ENCODE peak calls at places on chromosomes 3 and 15, in four cellular contexts. M, Z, A and B are unnamed samples.

GRCh38 chr3:31064021-31064420 is 169.6 kb upstream of the GADL1 start:
- DNase-seq in A (no peak), Z (no peak), M (peak; percentile 34), B (no peak)

GRCh38 chr3:53158700-53159414 is 2.2 kb upstream of the PRKCD start:
- DNase-seq in Z (no peak), A (no peak), M (no peak), B (no peak)

GRCh38 chr15:51621917-51622268 is 678 bp downstream of the DMXL2 start:
- DNase-seq in A (peak; percentile 49), M (peak; percentile 74), Z (peak; percentile 70), B (peak; percentile 63)

GRCh38 chr15:72237286-72238224 is 6.6 kb upstream of the PKM start:
- DNase-seq in Z (peak; percentile 79), M (peak; percentile 99), A (peak; percentile 83), B (peak; percentile 56)

GRCh38 chr3:68306571-68306970 is 625.8 kb downstream of the TAFA4 start:
- DNase-seq in Z (no peak), A (no peak), M (no peak), B (peak; percentile 8)

GRCh38 chr15:96160269-96160668 is 170.2 kb upstream of the NR2F2 start:
- DNase-seq in Z (peak; percentile 82), M (peak; percentile 76), A (peak; percentile 70), B (no peak)

GRCh38 chr3:86982883-86983282 is 8.1 kb downstream of the VGLL3 start:
- DNase-seq in M (peak; percentile 89), Z (no peak), A (no peak), B (no peak)

GRCh38 chr3:190051643-190052042 is 69.1 kb downstream of the P3H2 start:
- DNase-seq in A (no peak), Z (no peak), M (no peak), B (no peak)

GRCh38 chr3:123687286-123687685 is 102.4 kb upstream of the HACD2 start:
- DNase-seq in A (no peak), M (no peak), Z (no peak), B (no peak)

GRCh38 chr15:45372032-45372995 is 6.0 kb downstream of the GATM start:
- DNase-seq in Z (no peak), A (no peak), M (no peak), B (no peak)

GRCh38 chr15:33089878-33090757 is 104.4 kb downstream of the FMN1 start:
- DNase-seq in Z (no peak), A (no peak), M (peak; percentile 91), B (no peak)